ENCODE peak calls at places on chromosomes 6 and 20, in five cellular contexts. One of them, this sample, is unnamed.

GRCh38 chr6:123338394-123338793 is 298.4 kb downstream of the TRDN start:
- DNase-seq in tibial artery: no peak
- DNase-seq in CD4-positive, alpha-beta T cell: no peak
- DNase-seq in left colon: no peak
- DNase-seq in GM13976: no peak
- DNase-seq in this sample: no peak

GRCh38 chr6:104118274-104118673 is 741.4 kb downstream of the HACE1 start:
- DNase-seq in tibial artery: no peak
- DNase-seq in GM13976: no peak
- DNase-seq in CD4-positive, alpha-beta T cell: no peak
- DNase-seq in left colon: no peak
- DNase-seq in this sample: no peak

GRCh38 chr6:34791164-34791841 is 580 bp upstream of the BLTP3A start:
- DNase-seq in tibial artery: peak
- DNase-seq in GM13976: no peak
- DNase-seq in CD4-positive, alpha-beta T cell: peak
- DNase-seq in left colon: peak
- DNase-seq in this sample: peak

GRCh38 chr6:139743629-139744028 is 369.2 kb upstream of the CITED2 start:
- DNase-seq in CD4-positive, alpha-beta T cell: no peak
- DNase-seq in GM13976: no peak
- DNase-seq in left colon: no peak
- DNase-seq in tibial artery: no peak
- DNase-seq in this sample: no peak

GRCh38 chr6:23414204-23414501 is 711.9 kb upstream of the NRSN1 start:
- DNase-seq in tibial artery: no peak
- DNase-seq in CD4-positive, alpha-beta T cell: no peak
- DNase-seq in left colon: no peak
- DNase-seq in GM13976: peak
- DNase-seq in this sample: no peak

GRCh38 chr6:25050356-25050755 is 114.6 kb upstream of the RIPOR2 start:
- DNase-seq in GM13976: no peak
- DNase-seq in tibial artery: no peak
- DNase-seq in left colon: peak
- DNase-seq in CD4-positive, alpha-beta T cell: peak
- DNase-seq in this sample: no peak

GRCh38 chr6:43910638-43911353 is 140.8 kb downstream of the VEGFA start:
- DNase-seq in tibial artery: no peak
- DNase-seq in GM13976: no peak
- DNase-seq in left colon: no peak
- DNase-seq in CD4-positive, alpha-beta T cell: no peak
- DNase-seq in this sample: no peak

GRCh38 chr6:13689511-13690256 is 22.0 kb downstream of the RANBP9 start:
- DNase-seq in left colon: no peak
- DNase-seq in tibial artery: no peak
- DNase-seq in CD4-positive, alpha-beta T cell: no peak
- DNase-seq in GM13976: no peak
- DNase-seq in this sample: no peak

GRCh38 chr6:67544851-67545452 is 1090.1 kb upstream of the ADGRB3 start:
- DNase-seq in CD4-positive, alpha-beta T cell: no peak
- DNase-seq in tibial artery: no peak
- DNase-seq in left colon: no peak
- DNase-seq in GM13976: no peak
- DNase-seq in this sample: no peak

GRCh38 chr6:41572613-41573012 is 26.4 kb downstream of the FOXP4 start:
- DNase-seq in CD4-positive, alpha-beta T cell: no peak
- DNase-seq in left colon: no peak
- DNase-seq in GM13976: no peak
- DNase-seq in tibial artery: no peak
- DNase-seq in this sample: no peak

GRCh38 chr6:53770690-53771320 is 24.0 kb upstream of the LRRC1 start:
- DNase-seq in tibial artery: no peak
- DNase-seq in GM13976: no peak
- DNase-seq in left colon: no peak
- DNase-seq in CD4-positive, alpha-beta T cell: no peak
- DNase-seq in this sample: no peak

GRCh38 chr6:5610640-5611039 is 349.3 kb downstream of the FARS2 start:
- DNase-seq in CD4-positive, alpha-beta T cell: no peak
- DNase-seq in left colon: no peak
- DNase-seq in tibial artery: no peak
- DNase-seq in GM13976: no peak
- DNase-seq in this sample: no peak

GRCh38 chr6:25477006-25477590 is 174.9 kb upstream of the SCGN start:
- DNase-seq in GM13976: no peak
- DNase-seq in left colon: no peak
- DNase-seq in CD4-positive, alpha-beta T cell: no peak
- DNase-seq in tibial artery: no peak
- DNase-seq in this sample: no peak

GRCh38 chr20:52060794-52061714 is 130.5 kb downstream of the ZFP64 start:
- DNase-seq in GM13976: no peak
- DNase-seq in left colon: peak
- DNase-seq in CD4-positive, alpha-beta T cell: no peak
- DNase-seq in tibial artery: no peak
- DNase-seq in this sample: no peak

GRCh38 chr6:45387236-45387635 is 9.5 kb upstream of the SUPT3H start:
- DNase-seq in tibial artery: no peak
- DNase-seq in CD4-positive, alpha-beta T cell: no peak
- DNase-seq in left colon: no peak
- DNase-seq in GM13976: no peak
- DNase-seq in this sample: no peak

GRCh38 chr20:45999908-46000570 is 8.7 kb upstream of the MMP9 start:
- DNase-seq in GM13976: no peak
- DNase-seq in tibial artery: no peak
- DNase-seq in left colon: no peak
- DNase-seq in CD4-positive, alpha-beta T cell: no peak
- DNase-seq in this sample: no peak

GRCh38 chr20:44643596-44644383 is 7.7 kb downstream of the ADA start:
- DNase-seq in left colon: peak
- DNase-seq in tibial artery: no peak
- DNase-seq in GM13976: no peak
- DNase-seq in CD4-positive, alpha-beta T cell: peak
- DNase-seq in this sample: peak